ENCODE peak calls at places on chromosomes 2 and 18, in five cellular contexts. B is central memory CD4-positive, alpha-beta T cell; C is Calu3; I is CMK; W is ACHN. S is an unnamed sample.

GRCh38 chr18:36315736-36316135 is 18.2 kb downstream of the FHOD3 start:
- DNase-seq in B (no peak), I (no peak), W (peak; percentile 75), C (no peak), S (no peak)

GRCh38 chr18:42513416-42513815 is 558.4 kb downstream of the PIK3C3 start:
- DNase-seq in C (no peak), B (no peak), W (no peak), I (no peak), S (no peak)

GRCh38 chr2:202030676-202031075 is 3.0 kb upstream of the FZD7 start:
- DNase-seq in C (no peak), B (no peak), I (no peak), W (no peak), S (no peak)

GRCh38 chr2:202932425-202933138 is 20.5 kb downstream of the CARF start:
- DNase-seq in B (no peak), I (no peak), C (no peak), W (no peak), S (no peak)

GRCh38 chr2:119679846-119680245 is 845 bp downstream of the TMEM177 start:
- DNase-seq in I (no peak), C (no peak), W (no peak), B (no peak), S (no peak)

GRCh38 chr2:11342561-11343343 is 1.7 kb downstream of the ROCK2 start:
- DNase-seq in I (no peak), B (no peak), C (peak; percentile 43), W (peak; percentile 83), S (peak; percentile 34)

GRCh38 chr2:173829727-173830126 is 135.4 kb downstream of the SP3 start:
- DNase-seq in I (no peak), B (no peak), C (no peak), W (no peak), S (no peak)

GRCh38 chr2:179677148-179677688 is 184.2 kb downstream of the ZNF385B start:
- DNase-seq in I (no peak), B (no peak), W (no peak), C (no peak), S (no peak)

GRCh38 chr2:20381457-20381856 is 30.8 kb upstream of the PUM2 start:
- DNase-seq in I (no peak), W (no peak), B (no peak), C (no peak), S (no peak)